ENCODE peak calls at places on chromosome 22, in nine cellular contexts. P is cardiac fibroblast; N is C1 segment of cervical spinal cord; R is HFF-Myc; S is stimulated activated CD4-positive, alpha-beta T cell treated with anti-CD3 and anti-CD28 coated beads, Interleukin-2, amount 100 ng/mL, for 4 hours; I is activated CD4-positive, alpha-beta memory T cell treated with anti-CD3 and anti-CD28 coated beads, Interleukin-2, amount 10 ng/mL, durations not matched to agents 7 days and 5 days; B is H7; Y is fibroblast of pulmonary artery; C is mammary epithelial cell. U is an unnamed sample.

GRCh38 chr22:19654338-19654922 is 59.9 kb upstream of the SEPTIN5 start:
- DNase-seq in P (no peak), N (no peak), R (no peak), S (no peak), I (no peak), B (no peak), Y (no peak), C (no peak), U (no peak)

GRCh38 chr22:24725736-24726135 is 48.8 kb downstream of the PIWIL3 start:
- DNase-seq in P (no peak), N (no peak), R (no peak), S (no peak), I (no peak), B (no peak), Y (no peak), C (no peak), U (no peak)

GRCh38 chr22:48899523-48900326 is 927.9 kb downstream of the BRD1 start:
- DNase-seq in P (no peak), N (no peak), R (no peak), S (no peak), I (no peak), B (peak), Y (no peak), C (no peak), U (no peak)

GRCh38 chr22:35547993-35548761 is 7.5 kb downstream of the RASD2 start:
- DNase-seq in P (peak), N (no peak), R (no peak), S (no peak), I (no peak), B (peak), Y (no peak), C (no peak), U (no peak)

GRCh38 chr22:35684270-35684700 is 33.4 kb upstream of the APOL5 start:
- DNase-seq in P (peak), N (no peak), R (no peak), S (no peak), I (no peak), B (peak), Y (peak), C (no peak), U (peak)

GRCh38 chr22:50723991-50724390 is 14.0 kb upstream of the ACR start:
- DNase-seq in P (no peak), N (no peak), R (no peak), S (no peak), I (no peak), B (no peak), Y (no peak), C (no peak), U (no peak)

GRCh38 chr22:37178350-37179125 is 9.5 kb downstream of the C1QTNF6 start:
- DNase-seq in P (peak), N (no peak), R (no peak), S (no peak), I (no peak), B (peak), Y (peak), C (no peak), U (peak)

GRCh38 chr22:44276041-44276440 is 36.7 kb downstream of the SHISAL1 start:
- DNase-seq in P (no peak), N (no peak), R (no peak), S (no peak), I (no peak), B (peak), Y (no peak), C (no peak), U (no peak)

GRCh38 chr22:17237031-17237668 is 17.9 kb upstream of the ADA2 start:
- DNase-seq in P (no peak), N (no peak), R (no peak), S (no peak), I (peak), B (no peak), Y (no peak), C (no peak), U (no peak)

GRCh38 chr22:34036936-34037335 is 116.7 kb upstream of the LARGE1 start:
- DNase-seq in P (no peak), N (no peak), R (no peak), S (no peak), I (no peak), B (peak), Y (no peak), C (no peak), U (no peak)

GRCh38 chr22:49026476-49027121 is 801.1 kb downstream of the BRD1 start:
- DNase-seq in P (no peak), N (peak), R (no peak), S (no peak), I (no peak), B (peak), Y (no peak), C (no peak), U (no peak)

GRCh38 chr22:40594924-40595323 is 41.6 kb downstream of the MRTFA start:
- DNase-seq in P (no peak), N (no peak), R (no peak), S (no peak), I (no peak), B (no peak), Y (peak), C (peak), U (peak)

GRCh38 chr22:47042116-47042825 is 279.8 kb downstream of the TBC1D22A start:
- DNase-seq in P (no peak), N (no peak), R (no peak), S (no peak), I (no peak), B (no peak), Y (no peak), C (no peak), U (no peak)

GRCh38 chr22:38570841-38571364 is 920 bp upstream of the DMC1 start:
- DNase-seq in P (peak), N (peak), R (no peak), S (peak), I (peak), B (peak), Y (peak), C (peak), U (peak)

GRCh38 chr22:33756508-33756949 is 163.7 kb downstream of the LARGE1 start:
- DNase-seq in P (no peak), N (no peak), R (no peak), S (no peak), I (no peak), B (peak), Y (no peak), C (no peak), U (no peak)

GRCh38 chr22:46614070-46614931 is 5.9 kb upstream of the GRAMD4 start:
- DNase-seq in P (no peak), N (no peak), R (no peak), S (peak), I (peak), B (no peak), Y (no peak), C (no peak), U (no peak)

GRCh38 chr22:49997221-49997599 is 15.4 kb downstream of the IL17REL start:
- DNase-seq in P (no peak), N (no peak), R (no peak), S (no peak), I (no peak), B (peak), Y (no peak), C (no peak), U (no peak)

GRCh38 chr22:29195118-29195963 is 10.4 kb upstream of the EMID1 start:
- DNase-seq in P (peak), N (no peak), R (no peak), S (no peak), I (no peak), B (peak), Y (no peak), C (no peak), U (no peak)

GRCh38 chr22:35519306-35520000 is 21.2 kb upstream of the RASD2 start:
- DNase-seq in P (no peak), N (no peak), R (no peak), S (no peak), I (no peak), B (no peak), Y (no peak), C (no peak), U (no peak)

GRCh38 chr22:24953294-24954113 is 988 bp downstream of the KIAA1671 start:
- DNase-seq in P (no peak), N (no peak), R (no peak), S (no peak), I (no peak), B (peak), Y (no peak), C (no peak), U (no peak)

GRCh38 chr22:49963647-49964026 is 3.1 kb downstream of the PIM3 start:
- DNase-seq in P (no peak), N (no peak), R (no peak), S (no peak), I (peak), B (no peak), Y (no peak), C (no peak), U (no peak)

GRCh38 chr22:27857441-27857840 is 55.9 kb upstream of the MN1 start:
- DNase-seq in P (no peak), N (no peak), R (peak), S (no peak), I (no peak), B (no peak), Y (no peak), C (peak), U (no peak)

GRCh38 chr22:35582861-35583670 is 34.1 kb downstream of the MB start:
- DNase-seq in P (peak), N (peak), R (no peak), S (peak), I (peak), B (peak), Y (peak), C (no peak), U (peak)

GRCh38 chr22:42945736-42946135 is 69.2 kb downstream of the PACSIN2 start:
- DNase-seq in P (no peak), N (no peak), R (no peak), S (no peak), I (no peak), B (peak), Y (no peak), C (peak), U (no peak)

GRCh38 chr22:37675930-37676571 is 615 bp downstream of the LGALS1 start:
- DNase-seq in P (peak), N (peak), R (no peak), S (no peak), I (peak), B (peak), Y (peak), C (no peak), U (peak)

GRCh38 chr22:23862103-23862502 is 4.4 kb downstream of the SLC2A11 start:
- DNase-seq in P (peak), N (no peak), R (no peak), S (no peak), I (peak), B (peak), Y (peak), C (peak), U (peak)

GRCh38 chr22:22479116-22479515 is 29.4 kb downstream of the ZNF280B start:
- DNase-seq in P (no peak), N (no peak), R (no peak), S (no peak), I (no peak), B (no peak), Y (no peak), C (no peak), U (no peak)

GRCh38 chr22:43263645-43264514 is 76.9 kb upstream of the TTLL12 start:
- DNase-seq in P (peak), N (no peak), R (peak), S (peak), I (peak), B (no peak), Y (peak), C (peak), U (peak)

GRCh38 chr22:32808038-32808445 is 6.5 kb downstream of the TIMP3 start:
- DNase-seq in P (no peak), N (no peak), R (no peak), S (no peak), I (no peak), B (no peak), Y (no peak), C (no peak), U (no peak)

GRCh38 chr22:45064313-45065268 is 54.8 kb upstream of the PHF21B start:
- DNase-seq in P (peak), N (no peak), R (peak), S (peak), I (peak), B (no peak), Y (peak), C (peak), U (peak)

GRCh38 chr22:47125603-47126002 is 363.2 kb downstream of the TBC1D22A start:
- DNase-seq in P (peak), N (no peak), R (no peak), S (no peak), I (no peak), B (no peak), Y (peak), C (no peak), U (no peak)

GRCh38 chr22:37059876-37060449 is 8.4 kb downstream of the KCTD17 start:
- DNase-seq in P (no peak), N (no peak), R (no peak), S (no peak), I (peak), B (no peak), Y (no peak), C (no peak), U (no peak)

GRCh38 chr22:46974631-46975585 is 212.5 kb downstream of the TBC1D22A start:
- DNase-seq in P (no peak), N (no peak), R (no peak), S (no peak), I (no peak), B (no peak), Y (no peak), C (no peak), U (no peak)

GRCh38 chr22:11628651-11629511 is 3899.1 kb upstream of the OR11H1 start:
- DNase-seq in P (no peak), N (no peak), R (no peak), S (no peak), I (no peak), B (peak), Y (no peak), C (no peak), U (no peak)

GRCh38 chr22:33529424-33530113 is 390.7 kb downstream of the LARGE1 start:
- DNase-seq in P (peak), N (no peak), R (no peak), S (no peak), I (no peak), B (no peak), Y (peak), C (no peak), U (no peak)

GRCh38 chr22:50293441-50294318 is 13.8 kb downstream of the PLXNB2 start:
- DNase-seq in P (peak), N (peak), R (no peak), S (no peak), I (no peak), B (peak), Y (peak), C (peak), U (peak)

GRCh38 chr22:20158366-20159036 is 7.6 kb upstream of the CCDC188 start:
- DNase-seq in P (no peak), N (no peak), R (no peak), S (no peak), I (no peak), B (no peak), Y (no peak), C (no peak), U (no peak)

GRCh38 chr22:19319281-19319680 is 27.8 kb upstream of the CLTCL1 start:
- DNase-seq in P (no peak), N (no peak), R (no peak), S (no peak), I (no peak), B (no peak), Y (no peak), C (no peak), U (no peak)

GRCh38 chr22:21698430-21699329 is 32.9 kb downstream of the PPIL2 start:
- DNase-seq in P (peak), N (no peak), R (peak), S (no peak), I (no peak), B (peak), Y (peak), C (no peak), U (no peak)

GRCh38 chr22:43956805-43957463 is 1.7 kb downstream of the SAMM50 start:
- DNase-seq in P (peak), N (no peak), R (no peak), S (no peak), I (no peak), B (no peak), Y (peak), C (no peak), U (peak)

U was measured in epithelial cell of esophagus.